ENCODE peak calls at places on chromosomes 5 and 9, in eight cellular contexts. V is heart right ventricle, J is HCT116, U is A549, X is OCI-LY7, G is mammary epithelial cell, B is lower lobe of right lung, H is GM23248. D is an unnamed sample.

GRCh38 chr5:127785098-127785927 is 82.1 kb downstream of the CCDC192 start:
- DNase-seq in V (no peak), J (no peak), U (peak; percentile 7), X (no peak), G (peak; percentile 89), B (no peak), H (peak; percentile 93), D (no peak)

GRCh38 chr5:88724201-88724600 is 158.8 kb downstream of the MEF2C start:
- DNase-seq in V (no peak), J (peak; percentile 8), U (peak; percentile 27), X (no peak), G (peak; percentile 18), B (no peak), H (peak; percentile 24), D (no peak)

GRCh38 chr5:17831279-17831678 is 197.0 kb downstream of the TAF11L14 start:
- DNase-seq in V (no peak), J (no peak), U (no peak), X (no peak), G (no peak), B (no peak), H (no peak), D (no peak)

GRCh38 chr9:20532584-20532983 is 89.7 kb downstream of the MLLT3 start:
- DNase-seq in V (no peak), J (no peak), U (no peak), X (no peak), G (no peak), B (no peak), H (no peak), D (no peak)

GRCh38 chr5:122845253-122846050 is at the start of gene SNX24:
- DNase-seq in V (peak; percentile 75), J (peak; percentile 34), U (peak; percentile 81), X (peak; percentile 81), G (peak; percentile 74), B (peak; percentile 92), H (peak; percentile 88), D (peak; percentile 79)

GRCh38 chr5:144469106-144469505 is 298.4 kb downstream of the KCTD16 start:
- DNase-seq in V (no peak), J (no peak), U (no peak), X (no peak), G (no peak), B (no peak), H (peak; percentile 59), D (no peak)

GRCh38 chr5:93967923-93968322 is 226.5 kb upstream of the POU5F2 start:
- DNase-seq in V (no peak), J (no peak), U (no peak), X (no peak), G (no peak), B (no peak), H (no peak), D (no peak)

GRCh38 chr5:59943721-59944120 is 50.2 kb upstream of the PDE4D start:
- DNase-seq in V (no peak), J (no peak), U (no peak), X (no peak), G (no peak), B (no peak), H (no peak), D (no peak)

GRCh38 chr9:87646546-87646945 is 79.4 kb upstream of the CTSL start:
- DNase-seq in V (no peak), J (no peak), U (no peak), X (no peak), G (no peak), B (no peak), H (no peak), D (no peak)

GRCh38 chr5:40480392-40480791 is 199.3 kb upstream of the PTGER4 start:
- DNase-seq in V (no peak), J (no peak), U (no peak), X (no peak), G (no peak), B (no peak), H (no peak), D (no peak)

GRCh38 chr9:21754741-21755140 is 47.7 kb upstream of the MTAP start:
- DNase-seq in V (no peak), J (no peak), U (no peak), X (no peak), G (peak; percentile 65), B (no peak), H (no peak), D (no peak)

GRCh38 chr5:149757186-149757950 is 27.3 kb downstream of the PPARGC1B start:
- DNase-seq in V (no peak), J (no peak), U (no peak), X (no peak), G (no peak), B (no peak), H (no peak), D (no peak)

GRCh38 chr5:150075233-150075632 is 11.1 kb downstream of the CSF1R start:
- DNase-seq in V (no peak), J (no peak), U (no peak), X (no peak), G (no peak), B (no peak), H (no peak), D (no peak)

GRCh38 chr5:103808464-103809106 is 246.0 kb upstream of the NUDT12 start:
- DNase-seq in V (no peak), J (peak; percentile 61), U (peak; percentile 65), X (peak; percentile 29), G (peak; percentile 40), B (no peak), H (peak; percentile 31), D (peak; percentile 75)

GRCh38 chr9:115614931-115615401 is 497.0 kb upstream of the TNC start:
- DNase-seq in V (no peak), J (no peak), U (peak; percentile 18), X (no peak), G (peak; percentile 44), B (no peak), H (peak; percentile 54), D (no peak)

GRCh38 chr5:111236995-111237394 is 12.8 kb downstream of the CAMK4 start:
- DNase-seq in V (no peak), J (no peak), U (no peak), X (no peak), G (no peak), B (no peak), H (no peak), D (no peak)
- H3K27ac ChIP-seq in V (no peak overlapping the region), J (no peak overlapping the region), U (no peak overlapping the region), X (no peak overlapping the region), G (no peak overlapping the region), B (no peak overlapping the region), H (no peak overlapping the region), D (no peak overlapping the region)

DNA sequence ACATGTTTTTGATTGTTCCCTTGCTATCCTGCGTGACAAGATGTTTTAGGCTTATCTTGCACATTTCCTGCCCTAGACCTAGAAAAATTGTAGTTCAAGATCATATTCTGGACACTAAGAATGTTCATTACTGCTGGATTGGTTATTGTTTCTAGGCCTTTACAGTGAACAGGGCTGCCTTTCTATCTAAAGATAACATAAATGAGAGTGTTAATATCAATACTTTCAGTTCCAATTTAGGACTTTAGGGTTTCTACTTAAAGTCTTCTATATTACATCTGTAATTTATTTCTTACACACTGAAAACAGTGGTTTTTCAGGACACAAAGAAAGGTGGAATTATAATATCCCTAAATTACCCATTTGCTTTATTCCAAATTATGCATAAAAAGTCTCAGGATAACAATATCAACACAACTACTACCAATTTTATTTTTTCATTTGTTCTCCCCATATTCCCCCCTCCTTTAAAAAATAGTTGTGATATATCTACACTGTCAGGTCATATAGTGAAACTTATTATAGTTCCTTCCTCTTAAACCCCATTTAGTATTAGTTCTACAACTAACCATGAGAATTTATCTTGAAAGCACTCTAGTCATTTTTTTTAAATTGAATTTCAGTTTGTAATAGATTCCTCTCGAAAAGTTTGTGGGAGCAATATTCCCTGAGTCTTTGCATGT is 293.9 kb upstream of the RIOK2 start:
- DNase-seq in V (no peak), J (no peak), U (no peak), X (no peak), G (no peak), B (no peak), H (no peak), D (no peak)
- H3K4me1 ChIP-seq in V (no peaks in the 10 kb centered on the region), J (no peaks in the 10 kb centered on the region), U (no peaks in the 10 kb centered on the region), X (no peaks in the 10 kb centered on the region), G (no peaks in the 10 kb centered on the region), B (no peaks in the 10 kb centered on the region), H (no peaks in the 10 kb centered on the region), D (no peaks in the 10 kb centered on the region)

GRCh38 chr9:130663258-130664171 is 879 bp upstream of the PRDM12 start:
- DNase-seq in V (no peak), J (no peak), U (no peak), X (no peak), G (no peak), B (no peak), H (peak; percentile 44), D (no peak)
- H3K4me3 ChIP-seq in V (peak overlapping the region; percentile 5), J (no peak overlapping the region), U (peak overlapping the region; percentile 27), X (no peak overlapping the region), G (no peak overlapping the region), B (no peak overlapping the region), H (no peak overlapping the region), D (no peak overlapping the region)

DNA sequence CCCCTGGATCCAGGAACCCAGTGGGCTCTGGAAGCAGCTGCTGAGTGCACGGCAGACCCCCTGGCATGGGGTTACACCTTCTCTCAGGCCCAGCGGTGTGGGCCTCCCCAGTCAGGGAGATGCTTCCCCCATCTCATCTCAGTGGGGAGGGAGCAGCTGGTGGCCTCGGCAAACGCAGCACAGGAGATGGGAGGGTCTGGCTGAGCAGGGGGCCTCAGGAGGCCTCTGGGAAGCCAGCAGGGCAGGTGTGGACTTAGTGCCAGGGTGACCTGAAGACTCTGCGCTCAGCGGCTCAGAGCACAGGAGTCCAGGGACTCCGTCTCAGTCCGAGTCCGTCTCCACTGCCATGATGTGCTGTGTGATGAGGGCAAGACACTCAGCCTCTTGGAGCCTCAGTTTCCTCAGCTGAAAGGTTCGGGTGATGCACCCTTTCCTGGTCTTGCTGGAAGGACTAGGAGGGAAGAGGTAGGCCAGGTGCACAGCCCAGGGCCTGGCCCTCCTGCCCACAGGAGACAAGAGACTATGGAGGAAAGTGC is 100.6 kb downstream of the GTF3C4 start:
- DNase-seq in V (no peak), J (no peak), U (no peak), X (no peak), G (no peak), B (no peak), H (no peak), D (peak; percentile 11)
- H3K27ac ChIP-seq in V (peak overlapping the region; percentile 78), J (no peak overlapping the region), U (no peak overlapping the region), X (no peak overlapping the region), G (no peak overlapping the region), B (peak overlapping the region; percentile 84), H (no peak overlapping the region), D (peak overlapping the region; percentile 63)

GRCh38 chr9:127838375-127839078 is 15.9 kb downstream of the ENG start:
- DNase-seq in V (peak; percentile 74), J (no peak), U (peak; percentile 51), X (no peak), G (peak; percentile 50), B (peak; percentile 82), H (peak; percentile 99), D (peak; percentile 57)
- H3K4me1 ChIP-seq in V (peaks cover 80% of the 10 kb centered on the region), J (no peaks in the 10 kb centered on the region), U (peaks cover 12% of the 10 kb centered on the region), X (peaks cover 11% of the 10 kb centered on the region), G (peaks cover 10% of the 10 kb centered on the region), B (peaks cover 91% of the 10 kb centered on the region), H (peaks cover 50% of the 10 kb centered on the region), D (peaks cover 72% of the 10 kb centered on the region)

DNA sequence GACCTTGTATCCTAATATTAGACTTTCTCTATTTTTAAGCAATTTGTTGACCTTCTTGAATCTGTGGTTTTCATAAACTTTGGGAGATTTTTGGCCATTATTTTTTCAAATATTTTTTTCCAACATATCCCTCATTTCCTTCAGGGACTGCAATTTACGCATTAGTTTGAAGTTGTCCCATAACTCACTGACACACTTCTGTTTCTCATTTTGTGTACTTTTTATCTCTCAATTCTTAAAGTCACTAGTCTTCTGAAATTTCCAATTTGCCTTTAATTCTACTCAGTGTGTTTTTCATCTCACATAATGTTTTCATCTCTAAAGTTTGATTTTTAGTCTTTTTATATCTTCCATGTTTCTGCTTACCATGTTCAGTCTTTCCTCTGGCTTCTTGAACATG is 356.8 kb downstream of the RAB3C start:
- DNase-seq in V (no peak), J (no peak), U (no peak), X (no peak), G (no peak), B (no peak), H (no peak), D (no peak)
- H3K4me3 ChIP-seq in V (no peak overlapping the region), J (no peak overlapping the region), U (no peak overlapping the region), X (no peak overlapping the region), G (no peak overlapping the region), B (no peak overlapping the region), H (no peak overlapping the region), D (no peak overlapping the region)